ENCODE peak calls at places on chromosomes 16 and 17, in seven cellular contexts. A, L, G, U, S, W and E are unnamed samples.

GRCh38 chr17:68198931-68199836 is 48.7 kb upstream of the AMZ2 start:
- DNase-seq in A (no peak), L (no peak), G (no peak), U (no peak), S (peak; percentile 86), W (no peak), E (no peak)

GRCh38 chr17:41610965-41611640 is 1.5 kb downstream of the KRT16 start:
- DNase-seq in A (no peak), L (no peak), G (no peak), U (no peak), S (peak; percentile 67), W (no peak), E (no peak)

GRCh38 chr16:78675312-78675711 is 575.9 kb downstream of the WWOX start:
- DNase-seq in A (peak; percentile 7), L (no peak), G (no peak), U (no peak), S (no peak), W (peak; percentile 48), E (no peak)

GRCh38 chr17:73211745-73212144 is 18.9 kb downstream of the COG1 start:
- DNase-seq in A (no peak), L (no peak), G (no peak), U (no peak), S (no peak), W (no peak), E (no peak)

GRCh38 chr17:38608648-38609047 is 2.9 kb upstream of the SRCIN1 start:
- DNase-seq in A (no peak), L (no peak), G (no peak), U (no peak), S (no peak), W (peak; percentile 65), E (no peak)

GRCh38 chr16:84423416-84423837 is 55.1 kb downstream of the ATP2C2 start:
- DNase-seq in A (peak; percentile 52), L (peak; percentile 80), G (peak; percentile 73), U (no peak), S (no peak), W (no peak), E (no peak)

GRCh38 chr16:726438-727290 is at the start of the genes CCDC78 and HAGHL:
- DNase-seq in A (peak; percentile 34), L (no peak), G (peak; percentile 86), U (peak; percentile 63), S (peak; percentile 93), W (peak; percentile 39), E (no peak)

GRCh38 chr17:37239690-37240344 is 136.0 kb upstream of the C17orf78 start:
- DNase-seq in A (peak; percentile 72), L (peak; percentile 3), G (no peak), U (no peak), S (no peak), W (no peak), E (no peak)

DNA sequence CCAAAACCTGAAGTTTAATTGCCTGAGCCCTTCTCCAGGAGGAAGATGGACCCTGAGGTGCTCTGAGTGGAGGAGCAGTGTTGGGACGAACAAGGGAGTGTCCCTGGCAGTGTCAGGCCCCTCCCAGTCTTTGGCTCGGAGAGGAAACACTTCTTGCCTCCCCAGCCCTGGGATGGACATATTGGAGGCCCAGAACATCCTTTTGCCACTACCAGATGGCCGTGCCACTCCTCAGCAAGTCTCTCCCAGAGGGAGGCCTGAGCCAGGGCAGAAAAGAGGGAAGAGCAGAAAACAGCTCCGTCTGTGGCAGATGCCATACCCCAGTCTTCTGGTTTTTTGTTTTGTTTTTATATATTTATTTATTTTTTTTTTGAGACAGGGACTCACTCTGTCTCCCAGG is 91.5 kb upstream of the CRHR1 start:
- DNase-seq in A (no peak), L (no peak), G (no peak), U (no peak), S (no peak), W (no peak), E (no peak)
- H3K4me1 ChIP-seq in A (no peaks in the 10 kb centered on the region), L (no peaks in the 10 kb centered on the region), G (no peaks in the 10 kb centered on the region), U (no peaks in the 10 kb centered on the region), S (no peaks in the 10 kb centered on the region), W (no peaks in the 10 kb centered on the region), E (no peaks in the 10 kb centered on the region)

DNA sequence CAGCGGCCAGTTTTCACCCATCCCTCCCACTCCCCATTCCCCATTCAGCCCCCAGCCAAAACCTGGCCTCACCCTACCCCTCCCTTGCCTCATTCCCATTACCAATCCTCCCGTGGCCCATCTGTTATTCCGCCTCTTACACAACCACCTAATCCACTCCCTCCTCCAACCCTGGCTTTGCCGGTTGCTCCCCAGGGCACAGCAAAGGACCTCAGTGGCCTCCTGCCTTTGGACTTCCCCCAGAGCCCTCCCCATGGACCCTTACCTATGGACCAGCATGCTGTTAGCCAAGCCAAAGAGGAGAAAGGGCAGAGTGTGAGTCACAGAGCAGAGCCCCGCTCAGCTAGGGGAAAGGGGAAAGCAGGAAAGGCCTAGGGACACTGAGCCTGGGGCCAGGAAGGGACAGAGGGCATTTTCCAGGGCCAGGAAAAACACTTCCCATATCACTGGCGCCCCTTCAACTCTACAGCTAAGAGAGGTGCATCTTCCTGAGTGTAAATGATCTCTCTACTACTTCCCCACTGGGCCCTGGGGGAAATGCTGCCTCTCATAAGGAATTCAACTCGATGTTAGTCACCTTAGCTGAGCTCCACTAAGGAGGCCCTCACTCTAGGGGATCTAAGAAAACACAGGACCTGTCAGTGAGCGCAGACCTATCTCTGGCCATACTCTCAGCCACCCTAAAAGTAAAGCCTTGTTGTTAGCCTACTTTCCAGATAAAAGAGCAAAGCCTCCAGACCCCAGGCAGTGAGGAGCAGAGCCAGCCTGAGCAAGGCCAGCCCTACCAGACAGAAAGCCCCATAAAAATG is 10.6 kb downstream of the PEMT start:
- DNase-seq in A (peak; percentile 27), L (no peak), G (no peak), U (no peak), S (no peak), W (no peak), E (no peak)
- TF ChIP-seq POLR2A in A (no peak), L (no peak), G (no peak), U (no peak), S (no peak), W (no peak), E (no peak)

GRCh38 chr17:69404398-69404797 is 10.1 kb upstream of the MAP2K6 start:
- DNase-seq in A (peak; percentile 55), L (no peak), G (no peak), U (no peak), S (no peak), W (no peak), E (no peak)
- H3K27ac ChIP-seq in A (no peak overlapping the region), L (no peak overlapping the region), G (no peak overlapping the region), U (no peak overlapping the region), S (no peak overlapping the region), W (no peak overlapping the region), E (no peak overlapping the region)

GRCh38 chr17:57442914-57443571 is 186.7 kb downstream of the MSI2 start:
- DNase-seq in A (no peak), L (no peak), G (no peak), U (peak; percentile 38), S (peak; percentile 89), W (peak; percentile 45), E (no peak)
- H3K4me1 ChIP-seq in A (peaks cover 41% of the 10 kb centered on the region), L (peaks cover 51% of the 10 kb centered on the region), G (peaks cover 29% of the 10 kb centered on the region), U (peaks cover 35% of the 10 kb centered on the region), S (peaks cover 46% of the 10 kb centered on the region), W (peaks cover 5% of the 10 kb centered on the region), E (no peaks in the 10 kb centered on the region)

DNA sequence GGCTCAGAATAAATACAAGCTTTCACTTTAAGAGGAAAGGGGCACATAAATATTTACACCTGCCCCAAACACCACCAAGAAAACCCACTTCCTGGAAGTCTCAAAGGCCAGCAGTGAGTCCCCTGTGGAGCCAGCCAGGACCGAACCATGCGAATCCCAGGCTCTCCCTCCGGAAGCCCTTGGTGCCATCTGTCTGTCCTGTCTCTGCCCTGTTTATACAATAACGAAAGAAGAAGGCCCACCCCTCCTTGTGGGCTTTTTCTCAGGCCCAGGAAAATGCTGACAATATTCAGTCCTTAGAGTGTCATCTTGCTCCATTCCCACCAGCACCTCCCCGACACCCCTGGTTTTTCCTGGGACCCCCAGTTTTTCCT is 3.6 kb upstream of the SLC6A4 start:
- DNase-seq in A (no peak), L (no peak), G (no peak), U (no peak), S (peak; percentile 6), W (no peak), E (no peak)
- TF ChIP-seq POLR2A in A (no peak), L (no peak), G (no peak), U (no peak), S (no peak), W (no peak), E (no peak)

DNA sequence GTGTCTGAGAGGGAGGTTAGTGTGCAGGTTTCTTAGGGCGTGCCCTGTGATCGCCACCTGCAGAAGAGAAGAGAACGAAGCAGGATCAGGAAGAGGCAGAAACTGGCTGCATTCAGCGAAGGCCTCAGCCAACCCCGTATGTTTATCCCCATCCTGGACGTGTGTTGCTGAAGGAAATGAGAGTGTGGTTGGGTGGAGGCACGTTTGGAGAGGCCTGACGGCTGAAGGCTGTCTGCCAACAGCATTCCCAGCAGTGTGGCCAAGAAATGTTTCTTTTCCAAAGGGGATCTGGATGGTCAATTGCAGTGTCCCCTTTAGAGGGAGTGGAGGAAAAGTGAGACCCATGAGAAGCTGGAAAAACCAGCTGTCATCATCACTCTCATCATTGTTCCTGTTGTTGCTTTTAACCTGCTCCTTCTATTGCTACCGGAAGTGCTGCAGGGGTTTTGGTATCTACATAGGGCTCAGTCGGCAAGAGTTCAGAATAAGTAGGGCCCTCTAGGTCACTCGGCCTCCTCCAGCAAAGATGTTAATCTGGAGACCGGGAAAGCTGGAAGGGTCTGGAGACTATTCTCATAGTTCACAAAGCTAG is 46.5 kb upstream of the SLC47A1 start:
- DNase-seq in A (no peak), L (no peak), G (no peak), U (peak; percentile 53), S (peak; percentile 37), W (no peak), E (no peak)
- H3K27ac ChIP-seq in A (no peak overlapping the region), L (no peak overlapping the region), G (no peak overlapping the region), U (no peak overlapping the region), S (no peak overlapping the region), W (no peak overlapping the region), E (no peak overlapping the region)